ENCODE peak calls at places on chromosomes 12 and 14, in five cellular contexts. E, G, T, S and R are unnamed samples.

GRCh38 chr12:124518051-124518932 is 49.1 kb downstream of the NCOR2 start:
- DNase-seq in E (peak; percentile 100), G (peak; percentile 99), T (peak; percentile 99), S (peak; percentile 99), R (peak; percentile 99)

GRCh38 chr14:91515979-91516378 is 5.9 kb upstream of the PPP4R3A start:
- DNase-seq in E (peak; percentile 21), G (no peak), T (no peak), S (no peak), R (no peak)

GRCh38 chr14:101854366-101854765 is 92.9 kb downstream of the PPP2R5C start:
- DNase-seq in E (no peak), G (no peak), T (no peak), S (no peak), R (no peak)

GRCh38 chr14:28744126-28744525 is 22.5 kb upstream of the FOXG1 start:
- DNase-seq in E (no peak), G (no peak), T (no peak), S (peak; percentile 82), R (peak; percentile 42)

GRCh38 chr12:67299936-67300335 is 30.8 kb downstream of the CAND1 start:
- DNase-seq in E (no peak), G (no peak), T (no peak), S (no peak), R (no peak)

GRCh38 chr14:30484976-30485375 is 74.0 kb upstream of the G2E3 start:
- DNase-seq in E (no peak), G (no peak), T (no peak), S (no peak), R (no peak)

GRCh38 chr14:102825307-102826095 is 48.3 kb downstream of the TRAF3 start:
- DNase-seq in E (no peak), G (no peak), T (no peak), S (no peak), R (no peak)

GRCh38 chr12:71415336-71416231 is 24.0 kb upstream of the LGR5 start:
- DNase-seq in E (no peak), G (peak; percentile 11), T (peak; percentile 37), S (peak; percentile 81), R (peak; percentile 72)

GRCh38 chr12:120161852-120162251 is 32.7 kb downstream of the GCN1 start:
- DNase-seq in E (no peak), G (no peak), T (no peak), S (no peak), R (no peak)

GRCh38 chr12:101772019-101772774 is 32.9 kb upstream of the SYCP3 start:
- DNase-seq in E (no peak), G (no peak), T (no peak), S (no peak), R (no peak)

GRCh38 chr12:38110026-38110699 is 206.4 kb upstream of the ALG10B start:
- DNase-seq in E (no peak), G (no peak), T (no peak), S (peak; percentile 12), R (peak; percentile 28)

GRCh38 chr12:22631863-22632463 is 7.0 kb downstream of the ETNK1 start:
- DNase-seq in E (no peak), G (no peak), T (no peak), S (peak; percentile 31), R (peak; percentile 21)

GRCh38 chr12:103093499-103094106 is 136.1 kb downstream of the ASCL1 start:
- DNase-seq in E (no peak), G (no peak), T (no peak), S (no peak), R (no peak)

GRCh38 chr12:43349863-43350262 is 202.1 kb downstream of the ADAMTS20 start:
- DNase-seq in E (no peak), G (no peak), T (no peak), S (peak; percentile 62), R (peak; percentile 29)

DNA sequence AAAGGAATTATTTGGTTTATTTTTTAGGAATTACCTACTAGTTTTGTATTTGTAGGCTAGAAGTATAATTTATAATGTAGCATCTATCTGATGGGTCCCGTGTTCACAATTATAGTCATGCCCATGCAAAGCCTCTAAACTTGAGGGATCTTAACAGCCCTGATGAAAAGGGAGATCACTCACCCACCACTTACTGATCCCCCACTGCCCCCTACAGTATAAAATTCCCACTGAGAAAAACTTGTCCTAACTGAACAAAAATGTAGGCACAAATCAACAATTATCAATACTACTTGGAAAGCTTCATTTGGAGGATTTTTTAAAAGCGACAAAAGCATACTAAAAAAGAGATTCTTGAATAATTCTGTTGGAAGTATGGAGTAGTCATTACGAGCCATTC is 21.0 kb downstream of the WIF1 start:
- DNase-seq in E (no peak), G (no peak), T (no peak), S (peak; percentile 59), R (peak; percentile 22)
- TF ChIP-seq CTCF in E (no peak), G (no peak), T (peak; percentile 34), S (peak; percentile 77), R (peak; percentile 15)

GRCh38 chr12:32947203-32947795 is 50.7 kb upstream of the PKP2 start:
- DNase-seq in E (no peak), G (no peak), T (peak; percentile 1), S (peak; percentile 72), R (peak; percentile 45)
- TF ChIP-seq CTCF in E (no peak), G (no peak), T (no peak), S (peak; percentile 61), R (peak; percentile 45)

GRCh38 chr14:65290830-65291229 is 121.7 kb upstream of the FUT8 start:
- DNase-seq in E (no peak), G (peak; percentile 54), T (peak; percentile 67), S (peak; percentile 99), R (peak; percentile 87)

GRCh38 chr14:65287264-65288131 is 125.0 kb upstream of the FUT8 start:
- DNase-seq in E (no peak), G (no peak), T (no peak), S (no peak), R (no peak)

GRCh38 chr14:65281991-65282908 is 130.3 kb upstream of the FUT8 start:
- DNase-seq in E (no peak), G (no peak), T (peak; percentile 32), S (no peak), R (no peak)

GRCh38 chr14:65282909-65283253 is 129.6 kb upstream of the FUT8 start:
- DNase-seq in E (no peak), G (no peak), T (no peak), S (no peak), R (no peak)

DNA sequence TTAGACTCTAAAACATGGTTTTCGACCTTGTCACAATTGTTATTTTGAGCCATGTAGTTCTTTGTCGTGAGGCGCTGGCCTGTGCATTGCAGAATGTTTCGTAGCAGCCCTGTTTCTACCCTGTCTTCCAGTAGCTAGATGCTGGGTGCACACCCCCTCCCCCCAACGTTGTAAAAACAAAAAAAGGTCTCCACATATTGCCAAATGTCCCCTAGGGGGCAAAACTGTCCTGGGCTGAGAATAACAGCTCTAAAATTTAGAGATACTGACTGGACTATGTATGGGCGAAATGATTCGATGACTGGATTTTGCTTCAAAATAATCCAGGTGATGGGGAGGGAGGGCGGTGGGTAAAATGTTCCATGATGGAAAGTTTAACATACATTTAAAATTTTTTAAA is 126.1 kb upstream of the FUT8 start:
- DNase-seq in E (no peak), G (no peak), T (no peak), S (peak; percentile 65), R (peak; percentile 35)
- TF ChIP-seq CTCF in E (no peak), G (peak; percentile 19), T (peak; percentile 38), S (peak; percentile 72), R (peak; percentile 14)

GRCh38 chr14:92650581-92651105 is 97.8 kb downstream of the LGMN start:
- DNase-seq in E (no peak), G (no peak), T (no peak), S (no peak), R (no peak)

GRCh38 chr14:92651106-92651792 is 97.2 kb downstream of the LGMN start:
- DNase-seq in E (peak; percentile 90), G (no peak), T (no peak), S (no peak), R (no peak)

GRCh38 chr14:92649066-92649465 is 99.4 kb downstream of the LGMN start:
- DNase-seq in E (no peak), G (no peak), T (no peak), S (no peak), R (no peak)

GRCh38 chr14:92651793-92652382 is 96.5 kb downstream of the LGMN start:
- DNase-seq in E (peak; percentile 93), G (no peak), T (no peak), S (no peak), R (no peak)

DNA sequence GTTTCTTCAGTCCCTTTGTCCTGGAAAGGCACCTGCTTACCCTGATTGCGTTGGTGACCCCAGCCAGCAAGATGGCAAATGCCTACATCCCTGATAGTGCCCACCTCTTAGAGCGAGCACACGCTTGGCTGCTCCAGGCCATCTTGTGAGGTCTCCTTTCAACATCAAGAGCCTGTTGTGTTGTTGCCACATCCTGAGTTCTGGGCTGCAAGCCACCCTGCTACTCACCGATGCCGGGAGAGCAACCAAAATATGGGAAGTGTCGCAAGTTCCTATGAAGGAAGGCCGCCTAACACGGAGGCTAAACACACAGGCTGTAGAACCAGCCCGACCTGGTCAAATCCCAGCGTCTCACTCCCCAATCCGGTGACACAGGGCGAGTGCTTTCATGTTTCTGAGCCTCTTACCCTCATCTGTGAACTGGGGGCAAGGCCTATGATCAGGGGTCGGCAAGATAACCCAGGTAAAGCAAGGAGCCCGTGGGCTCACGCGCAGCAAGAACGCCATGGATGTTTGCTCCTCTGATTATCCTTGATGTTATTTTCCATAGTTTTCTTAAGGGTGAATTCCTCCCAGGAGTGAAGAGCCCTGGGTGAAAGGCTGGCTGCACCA is 98.4 kb downstream of the LGMN start:
- DNase-seq in E (peak; percentile 91), G (peak; percentile 87), T (peak; percentile 84), S (peak; percentile 72), R (peak; percentile 96)
- TF ChIP-seq CTCF in E (no peak), G (no peak), T (no peak), S (no peak), R (no peak)

GRCh38 chr14:72645706-72646105 is 248.2 kb downstream of the DPF3 start:
- DNase-seq in E (no peak), G (no peak), T (no peak), S (peak; percentile 40), R (no peak)
- TF ChIP-seq CTCF in E (no peak), G (no peak), T (no peak), S (no peak), R (no peak)